ENCODE peak calls at places on chromosome 18, in six cellular contexts. One of them, this sample, is unnamed.

GRCh38 chr18:6328624-6329016 is 86.1 kb downstream of the L3MBTL4 start:
- DNase-seq in GM06990: no peak
- DNase-seq in hepatocyte: no peak
- DNase-seq in H1: no peak
- DNase-seq in kidney: no peak
- DNase-seq in fibroblast of lung: no peak
- DNase-seq in this sample: no peak

GRCh38 chr18:44579028-44579692 is 101.5 kb upstream of the SETBP1 start:
- DNase-seq in GM06990: no peak
- DNase-seq in H1: no peak
- DNase-seq in kidney: no peak
- DNase-seq in hepatocyte: peak
- DNase-seq in fibroblast of lung: peak
- DNase-seq in this sample: peak

GRCh38 chr18:73980289-73980979 is 167.2 kb downstream of the FBXO15 start:
- DNase-seq in kidney: no peak
- DNase-seq in hepatocyte: peak
- DNase-seq in GM06990: no peak
- DNase-seq in H1: peak
- DNase-seq in fibroblast of lung: no peak
- DNase-seq in this sample: peak

GRCh38 chr18:36811430-36811829 is 17.4 kb downstream of the TPGS2 start:
- DNase-seq in fibroblast of lung: peak
- DNase-seq in kidney: no peak
- DNase-seq in GM06990: no peak
- DNase-seq in H1: no peak
- DNase-seq in hepatocyte: no peak
- DNase-seq in this sample: no peak

GRCh38 chr18:27839141-27839540 is 337.8 kb downstream of the CDH2 start:
- DNase-seq in kidney: no peak
- DNase-seq in GM06990: no peak
- DNase-seq in hepatocyte: peak
- DNase-seq in fibroblast of lung: no peak
- DNase-seq in H1: no peak
- DNase-seq in this sample: peak

GRCh38 chr18:48581206-48581605 is 42.4 kb downstream of the CTIF start:
- DNase-seq in H1: no peak
- DNase-seq in fibroblast of lung: no peak
- DNase-seq in hepatocyte: no peak
- DNase-seq in kidney: no peak
- DNase-seq in GM06990: no peak
- DNase-seq in this sample: no peak

GRCh38 chr18:79797518-79798345 is at the start of gene KCNG2:
- DNase-seq in GM06990: no peak
- DNase-seq in hepatocyte: peak
- DNase-seq in fibroblast of lung: peak
- DNase-seq in H1: no peak
- DNase-seq in kidney: peak
- DNase-seq in this sample: peak

GRCh38 chr18:34370704-34371405 is 146.1 kb upstream of the NOL4 start:
- DNase-seq in GM06990: no peak
- DNase-seq in hepatocyte: no peak
- DNase-seq in fibroblast of lung: no peak
- DNase-seq in kidney: no peak
- DNase-seq in H1: no peak
- DNase-seq in this sample: no peak

GRCh38 chr18:5251117-5251516 is 44.4 kb downstream of the ZBTB14 start:
- DNase-seq in H1: no peak
- DNase-seq in kidney: no peak
- DNase-seq in hepatocyte: no peak
- DNase-seq in fibroblast of lung: no peak
- DNase-seq in GM06990: no peak
- DNase-seq in this sample: no peak

GRCh38 chr18:35756506-35757117 is 175.1 kb downstream of the GALNT1 start:
- DNase-seq in GM06990: no peak
- DNase-seq in kidney: no peak
- DNase-seq in H1: peak
- DNase-seq in hepatocyte: peak
- DNase-seq in fibroblast of lung: peak
- DNase-seq in this sample: peak

GRCh38 chr18:78912862-78913261 is 66.8 kb upstream of the SALL3 start:
- DNase-seq in H1: no peak
- DNase-seq in GM06990: no peak
- DNase-seq in kidney: no peak
- DNase-seq in hepatocyte: no peak
- DNase-seq in fibroblast of lung: no peak
- DNase-seq in this sample: no peak

DNA sequence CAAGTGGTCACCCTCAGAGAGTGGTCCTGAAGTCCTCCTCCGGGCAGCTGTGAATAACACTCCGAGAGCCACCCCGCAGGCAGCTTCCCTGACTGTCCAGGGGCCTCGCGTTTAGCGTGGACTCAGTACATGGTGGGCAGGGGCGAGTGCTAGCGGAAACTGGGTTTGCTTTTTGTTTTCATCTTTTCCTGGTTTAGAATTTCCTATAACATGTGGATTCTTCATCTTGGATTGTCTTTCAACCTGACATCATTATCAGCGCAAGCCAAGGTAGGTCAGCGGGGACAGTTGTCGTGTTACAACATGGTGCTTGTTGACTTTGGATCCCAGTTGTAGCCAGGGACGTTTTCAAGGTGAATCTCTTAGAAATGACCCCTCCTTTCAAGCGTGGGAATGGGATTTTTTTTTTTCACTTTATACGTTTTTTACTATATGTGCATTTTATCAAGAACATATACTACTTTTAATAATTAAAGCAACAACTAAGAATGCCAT is 20.9 kb downstream of the RMC1 start:
- DNase-seq in hepatocyte: no peak
- DNase-seq in H1: no peak
- DNase-seq in GM06990: no peak
- DNase-seq in fibroblast of lung: no peak
- DNase-seq in kidney: no peak
- DNase-seq in this sample: no peak
- H3K4me3 ChIP-seq in hepatocyte: no peak
- H3K4me3 ChIP-seq in H1: no peak
- H3K4me3 ChIP-seq in GM06990: no peak
- H3K4me3 ChIP-seq in fibroblast of lung: no peak
- H3K4me3 ChIP-seq in kidney: no peak
- H3K4me3 ChIP-seq in this sample: no peak

DNA sequence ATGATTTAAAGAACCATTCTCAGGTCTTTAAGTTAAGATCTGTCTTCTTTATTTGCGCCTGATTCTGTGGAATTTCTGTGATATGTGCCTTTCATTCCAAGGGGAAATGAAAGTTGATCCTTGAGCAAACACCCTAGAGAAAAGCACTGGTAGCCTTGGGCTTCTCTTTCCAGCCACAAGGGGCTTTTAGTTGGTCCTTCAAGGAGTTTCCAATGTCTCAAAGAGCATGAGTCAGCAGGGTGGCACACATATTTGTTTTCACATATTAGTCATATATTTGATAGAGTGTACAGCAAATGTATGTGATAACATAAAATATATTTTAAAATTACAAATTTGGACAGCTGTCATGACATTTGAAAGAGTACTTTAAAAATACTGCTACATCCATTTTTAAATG is 339.5 kb downstream of the TXNL1 start:
- DNase-seq in GM06990: no peak
- DNase-seq in H1: no peak
- DNase-seq in kidney: no peak
- DNase-seq in fibroblast of lung: peak
- DNase-seq in hepatocyte: peak
- DNase-seq in this sample: peak
- TF ChIP-seq CTCF in GM06990: no peak
- TF ChIP-seq CTCF in H1: peak
- TF ChIP-seq CTCF in kidney: no peak
- TF ChIP-seq CTCF in fibroblast of lung: peak
- TF ChIP-seq CTCF in hepatocyte: no peak
- TF ChIP-seq CTCF in this sample: peak

DNA sequence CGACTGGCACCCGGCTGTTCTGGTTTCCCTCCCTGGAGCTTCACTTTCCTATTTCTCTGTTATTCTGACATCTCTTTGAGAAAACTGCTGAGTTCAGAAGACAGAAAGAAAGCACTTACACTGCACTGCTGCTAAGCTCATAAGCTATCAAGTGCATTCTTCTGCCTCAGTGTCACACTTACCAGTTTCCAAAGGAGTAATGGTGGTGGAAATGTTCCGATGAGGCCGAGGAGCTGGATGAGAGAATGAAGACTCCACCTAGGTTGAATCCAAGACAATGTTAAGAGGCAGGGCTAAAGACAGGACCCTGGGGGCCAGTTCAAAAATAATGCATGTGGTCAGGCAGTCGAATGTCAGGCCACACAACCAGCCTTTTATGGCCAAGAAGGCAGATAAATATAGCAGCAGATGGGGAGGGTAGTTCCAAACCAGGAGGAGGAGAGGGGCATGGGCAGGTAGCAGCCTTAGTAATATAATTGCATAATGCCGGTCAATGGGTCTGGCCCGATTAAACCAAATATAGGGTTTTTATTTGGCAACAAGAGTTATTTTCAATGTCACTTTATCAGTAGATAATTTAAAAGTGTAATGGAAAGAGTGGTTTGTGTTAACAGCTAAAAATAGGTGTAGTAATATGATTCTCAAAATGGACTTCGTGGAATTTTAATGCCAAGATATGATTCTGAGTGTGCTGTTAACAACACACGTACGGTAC is at the start of gene MYOM1:
- DNase-seq in H1: no peak
- DNase-seq in kidney: no peak
- DNase-seq in fibroblast of lung: no peak
- DNase-seq in hepatocyte: no peak
- DNase-seq in GM06990: no peak
- DNase-seq in this sample: peak
- H3K4me3 ChIP-seq in H1: no peak
- H3K4me3 ChIP-seq in kidney: no peak
- H3K4me3 ChIP-seq in fibroblast of lung: no peak
- H3K4me3 ChIP-seq in hepatocyte: no peak
- H3K4me3 ChIP-seq in GM06990: no peak
- H3K4me3 ChIP-seq in this sample: no peak

DNA sequence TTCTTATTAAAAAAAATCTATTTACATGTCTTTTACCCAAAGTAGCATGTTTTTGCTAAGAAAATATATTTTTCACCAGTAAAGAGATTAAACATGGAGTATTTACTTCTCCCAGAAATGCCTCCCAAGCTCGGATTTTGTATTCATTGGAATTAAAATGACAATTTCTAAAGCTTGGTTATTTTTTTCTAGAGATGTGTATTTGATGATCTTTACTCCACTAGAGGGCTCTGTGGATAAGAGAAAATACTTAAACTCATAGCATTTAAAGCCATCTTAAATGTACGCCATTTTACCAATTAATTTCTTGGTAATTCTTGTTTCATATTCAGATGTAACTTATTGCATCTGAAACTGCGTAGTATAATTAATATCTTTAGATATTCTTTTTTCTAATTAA is 461.4 kb downstream of the GALR1 start:
- DNase-seq in GM06990: no peak
- DNase-seq in hepatocyte: no peak
- DNase-seq in H1: no peak
- DNase-seq in fibroblast of lung: no peak
- DNase-seq in kidney: no peak
- DNase-seq in this sample: peak
- TF ChIP-seq CTCF in GM06990: no peak
- TF ChIP-seq CTCF in hepatocyte: peak
- TF ChIP-seq CTCF in H1: peak
- TF ChIP-seq CTCF in fibroblast of lung: peak
- TF ChIP-seq CTCF in kidney: no peak
- TF ChIP-seq CTCF in this sample: peak

GRCh38 chr18:62523255-62523588 is 397 bp downstream of the ZCCHC2 start:
- DNase-seq in fibroblast of lung: no peak
- DNase-seq in hepatocyte: no peak
- DNase-seq in GM06990: no peak
- DNase-seq in H1: no peak
- DNase-seq in kidney: no peak
- DNase-seq in this sample: no peak
- H3K4me3 ChIP-seq in fibroblast of lung: peak
- H3K4me3 ChIP-seq in hepatocyte: peak
- H3K4me3 ChIP-seq in GM06990: peak
- H3K4me3 ChIP-seq in H1: peak
- H3K4me3 ChIP-seq in kidney: no peak
- H3K4me3 ChIP-seq in this sample: peak

DNA sequence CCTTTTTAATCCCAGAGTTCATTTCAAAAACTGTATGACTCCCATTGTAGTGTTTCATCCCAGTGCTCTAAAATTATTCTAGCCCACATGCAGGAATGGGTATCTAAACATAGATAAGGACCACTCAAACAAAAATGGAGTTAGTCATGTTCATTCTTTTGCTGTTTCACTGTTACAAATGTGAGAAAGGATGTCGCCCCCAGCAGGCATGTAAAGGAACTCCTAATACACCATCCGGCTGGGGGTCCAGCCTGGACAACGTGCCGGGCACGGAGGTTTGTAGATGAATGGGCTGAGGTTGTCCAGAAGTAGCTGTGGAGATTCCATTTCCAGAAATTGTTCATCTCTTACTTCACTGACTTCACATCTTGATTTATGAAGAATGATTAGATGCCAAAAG is 101.9 kb upstream of the RAB12 start:
- DNase-seq in fibroblast of lung: no peak
- DNase-seq in H1: no peak
- DNase-seq in kidney: no peak
- DNase-seq in GM06990: no peak
- DNase-seq in hepatocyte: no peak
- DNase-seq in this sample: peak
- TF ChIP-seq CTCF in fibroblast of lung: peak
- TF ChIP-seq CTCF in H1: peak
- TF ChIP-seq CTCF in kidney: no peak
- TF ChIP-seq CTCF in GM06990: peak
- TF ChIP-seq CTCF in hepatocyte: peak
- TF ChIP-seq CTCF in this sample: peak

GRCh38 chr18:68800075-68800474 is 2.2 kb downstream of the CCDC102B start:
- DNase-seq in kidney: no peak
- DNase-seq in H1: no peak
- DNase-seq in GM06990: no peak
- DNase-seq in hepatocyte: no peak
- DNase-seq in fibroblast of lung: no peak
- DNase-seq in this sample: peak
- H3K4me3 ChIP-seq in kidney: no peak
- H3K4me3 ChIP-seq in H1: no peak
- H3K4me3 ChIP-seq in GM06990: no peak
- H3K4me3 ChIP-seq in hepatocyte: no peak
- H3K4me3 ChIP-seq in fibroblast of lung: peak
- H3K4me3 ChIP-seq in this sample: no peak

This sample was measured in choroid plexus epithelial cell.